ENCODE peak calls at places on chromosomes 13 and 19, in five cellular contexts. N, S, W, T and R are unnamed samples.

GRCh38 chr13:33624740-33625139 is 193.2 kb upstream of the RFC3 start:
- DNase-seq in N (no peak), S (no peak), W (no peak), T (no peak), R (no peak)

GRCh38 chr19:42114412-42114811 is 17.8 kb downstream of the POU2F2 start:
- DNase-seq in N (peak), S (peak), W (no peak), T (no peak), R (no peak)

GRCh38 chr13:50444726-50445125 is 398.8 kb downstream of the DLEU7 start:
- DNase-seq in N (no peak), S (no peak), W (no peak), T (no peak), R (no peak)

GRCh38 chr19:43625918-43626579 is 6.6 kb upstream of the ZNF428 start:
- DNase-seq in N (no peak), S (peak), W (peak), T (peak), R (no peak)

GRCh38 chr13:33280923-33281322 is 4.6 kb downstream of the STARD13 start:
- DNase-seq in N (no peak), S (no peak), W (no peak), T (peak), R (no peak)

GRCh38 chr19:39411006-39411831 is 1.2 kb upstream of the PLEKHG2 start:
- DNase-seq in N (no peak), S (peak), W (peak), T (peak), R (no peak)

GRCh38 chr13:60226507-60226906 is 62.8 kb upstream of the DIAPH3 start:
- DNase-seq in N (peak), S (peak), W (peak), T (peak), R (no peak)

GRCh38 chr19:3409346-3410064 is 43.1 kb downstream of the NFIC start:
- DNase-seq in N (no peak), S (no peak), W (no peak), T (peak), R (no peak)

GRCh38 chr13:104816716-104817115 is 1718.7 kb downstream of the EFNB2 start:
- DNase-seq in N (no peak), S (no peak), W (no peak), T (no peak), R (no peak)

GRCh38 chr13:52141299-52141698 is 12.4 kb upstream of the NEK5 start:
- DNase-seq in N (no peak), S (no peak), W (no peak), T (peak), R (no peak)

GRCh38 chr13:104315606-104316005 is 1249.4 kb upstream of the SLC10A2 start:
- DNase-seq in N (peak), S (no peak), W (no peak), T (peak), R (no peak)

GRCh38 chr19:38830039-38830733 is 1.4 kb downstream of the ECH1 start:
- DNase-seq in N (peak), S (no peak), W (no peak), T (peak), R (no peak)

GRCh38 chr19:28737021-28737525 is 475.9 kb downstream of the UQCRFS1 start:
- DNase-seq in N (peak), S (peak), W (peak), T (peak), R (no peak)

GRCh38 chr13:105997436-105998232 is 537.8 kb downstream of the EFNB2 start:
- DNase-seq in N (no peak), S (peak), W (no peak), T (peak), R (no peak)